ENCODE peak calls at places on chromosomes 5 and 9, in ten cellular contexts. L, D, W, B, R, Y, J, T, S and Q are unnamed samples.
A peak's percentile ranks its signal among the peaks of the same experiment; 100 is the strongest.

GRCh38 chr9:70470050-70471015 is 55.9 kb upstream of the KLF9 start:
- DNase-seq in L (no peak), D (no peak), W (no peak), B (no peak), R (no peak), Y (peak; percentile 89), J (peak; percentile 70), T (no peak), S (peak; percentile 73), Q (peak; percentile 42)

GRCh38 chr5:159781626-159782157 is 134.6 kb upstream of the ADRA1B start:
- DNase-seq in L (no peak), D (no peak), W (no peak), B (no peak), R (no peak), Y (no peak), J (no peak), T (no peak), S (no peak), Q (no peak)

GRCh38 chr9:137470785-137471184 is 11.7 kb upstream of the NSMF start:
- DNase-seq in L (no peak), D (no peak), W (peak; percentile 25), B (no peak), R (no peak), Y (no peak), J (no peak), T (no peak), S (no peak), Q (peak; percentile 17)

GRCh38 chr5:173256800-173257199 is 21.8 kb upstream of the NKX2-5 start:
- DNase-seq in L (no peak), D (no peak), W (no peak), B (no peak), R (no peak), Y (no peak), J (no peak), T (no peak), S (no peak), Q (no peak)

GRCh38 chr5:68285075-68285827 is 69.7 kb downstream of the PIK3R1 start:
- DNase-seq in L (no peak), D (no peak), W (no peak), B (no peak), R (no peak), Y (no peak), J (no peak), T (no peak), S (no peak), Q (no peak)

GRCh38 chr5:2920312-2920711 is 168.8 kb upstream of the IRX2 start:
- DNase-seq in L (no peak), D (no peak), W (no peak), B (no peak), R (no peak), Y (no peak), J (no peak), T (no peak), S (no peak), Q (no peak)

GRCh38 chr9:73152445-73152844 is 780 bp downstream of the ANXA1 start:
- DNase-seq in L (no peak), D (no peak), W (no peak), B (no peak), R (no peak), Y (no peak), J (no peak), T (peak; percentile 65), S (no peak), Q (no peak)

GRCh38 chr9:130884542-130885421 is 11.8 kb downstream of the QRFP start:
- DNase-seq in L (no peak), D (no peak), W (peak; percentile 71), B (peak; percentile 51), R (no peak), Y (no peak), J (no peak), T (no peak), S (no peak), Q (no peak)

GRCh38 chr5:76175821-76176403 is 92.7 kb downstream of the SV2C start:
- DNase-seq in L (no peak), D (no peak), W (no peak), B (no peak), R (no peak), Y (no peak), J (no peak), T (no peak), S (no peak), Q (no peak)

GRCh38 chr5:140297283-140297682 is 5.6 kb downstream of the PFDN1 start:
- DNase-seq in L (no peak), D (no peak), W (no peak), B (no peak), R (no peak), Y (no peak), J (no peak), T (no peak), S (no peak), Q (no peak)

GRCh38 chr5:55904152-55904551 is 53.0 kb downstream of the IL31RA start:
- DNase-seq in L (no peak), D (no peak), W (no peak), B (no peak), R (no peak), Y (no peak), J (no peak), T (peak; percentile 17), S (no peak), Q (no peak)

GRCh38 chr5:130337179-130337888 is 433.1 kb downstream of the CHSY3 start:
- DNase-seq in L (no peak), D (no peak), W (no peak), B (no peak), R (no peak), Y (no peak), J (no peak), T (peak; percentile 15), S (no peak), Q (peak; percentile 17)

GRCh38 chr5:3200356-3200755 is 395.3 kb upstream of the IRX1 start:
- DNase-seq in L (no peak), D (no peak), W (no peak), B (no peak), R (no peak), Y (no peak), J (no peak), T (no peak), S (no peak), Q (no peak)

GRCh38 chr9:37156781-37157356 is 36.5 kb downstream of the ZCCHC7 start:
- DNase-seq in L (no peak), D (no peak), W (no peak), B (no peak), R (no peak), Y (no peak), J (no peak), T (peak; percentile 38), S (no peak), Q (no peak)

GRCh38 chr5:98296426-98296825 is 477.0 kb upstream of the RGMB start:
- DNase-seq in L (no peak), D (no peak), W (no peak), B (no peak), R (no peak), Y (no peak), J (no peak), T (peak; percentile 79), S (no peak), Q (no peak)

GRCh38 chr5:125536582-125536981 is 790.1 kb upstream of the ZNF608 start:
- DNase-seq in L (no peak), D (no peak), W (no peak), B (no peak), R (no peak), Y (no peak), J (no peak), T (peak; percentile 27), S (no peak), Q (no peak)

GRCh38 chr5:129379406-129379805 is 80.7 kb upstream of the ADAMTS19 start:
- DNase-seq in L (no peak), D (no peak), W (no peak), B (no peak), R (no peak), Y (no peak), J (no peak), T (no peak), S (no peak), Q (no peak)

GRCh38 chr5:132422720-132423442 is 53.4 kb downstream of the SLC22A5 start:
- DNase-seq in L (no peak), D (no peak), W (peak; percentile 82), B (peak; percentile 16), R (no peak), Y (peak; percentile 84), J (peak; percentile 77), T (peak; percentile 56), S (peak; percentile 82), Q (no peak)

GRCh38 chr9:117772960-117773359 is 68.8 kb downstream of the TLR4 start:
- DNase-seq in L (no peak), D (no peak), W (no peak), B (no peak), R (no peak), Y (no peak), J (no peak), T (no peak), S (no peak), Q (no peak)
- TF ChIP-seq CTCF in L (no peak), D (no peak), W (no peak), B (no peak), R (no peak), Y (no peak), J (no peak), T (no peak), S (no peak), Q (no peak)

GRCh38 chr5:134176523-134177196 is at the start of gene SKP1:
- DNase-seq in L (peak; percentile 66), D (peak; percentile 59), W (peak; percentile 96), B (peak; percentile 81), R (peak; percentile 75), Y (peak; percentile 87), J (peak; percentile 85), T (peak; percentile 71), S (peak; percentile 87), Q (peak; percentile 98)
- TF ChIP-seq POLR2A in L (peak; percentile 96), D (peak; percentile 99), W (peak; percentile 66), B (peak; percentile 94), R (peak; percentile 93), Y (peak; percentile 99), J (peak; percentile 51), T (peak; percentile 100), S (peak; percentile 89), Q (peak; percentile 91)

DNA sequence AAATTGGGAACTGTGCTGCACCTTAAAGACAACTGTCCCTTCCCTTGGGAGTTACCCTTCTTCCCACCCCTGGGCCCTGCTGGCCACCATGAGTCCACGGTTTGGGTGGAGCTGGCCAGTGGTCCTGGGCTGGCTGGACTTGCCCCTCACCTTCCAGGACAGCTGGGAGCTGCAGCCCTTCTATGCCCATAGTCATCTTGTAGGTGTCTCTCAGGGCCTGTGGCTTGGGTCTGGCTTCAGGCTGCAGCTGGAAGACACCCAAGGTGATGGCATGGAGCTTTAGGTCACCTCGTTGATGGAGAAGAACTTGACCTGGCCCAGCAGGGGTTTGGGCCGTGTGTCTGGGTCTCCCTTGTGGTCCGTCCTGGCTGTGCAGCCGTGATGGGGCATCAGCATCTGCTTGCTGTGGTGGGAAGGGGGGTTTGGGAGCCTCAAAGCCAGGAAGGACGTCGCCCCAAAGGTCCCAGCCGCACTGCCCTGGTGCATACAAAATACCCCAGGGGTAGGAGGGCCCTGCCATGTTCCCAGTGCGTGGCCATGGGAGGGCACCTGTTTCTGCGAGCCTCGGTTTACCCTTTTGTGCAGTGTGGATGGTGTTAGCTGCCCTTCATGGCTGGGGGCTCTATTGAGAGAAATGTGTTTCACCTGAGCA is 8.9 kb downstream of the WNK2 start:
- DNase-seq in L (no peak), D (no peak), W (peak; percentile 51), B (no peak), R (no peak), Y (no peak), J (no peak), T (no peak), S (no peak), Q (no peak)
- H3K4me1 ChIP-seq in L (no peaks in the 10 kb centered on the region), D (no peaks in the 10 kb centered on the region), W (no peaks in the 10 kb centered on the region), B (no peaks in the 10 kb centered on the region), R (no peaks in the 10 kb centered on the region), Y (peaks cover 91% of the 10 kb centered on the region), J (peaks cover 3% of the 10 kb centered on the region), T (no peaks in the 10 kb centered on the region), S (peaks cover 27% of the 10 kb centered on the region), Q (no peaks in the 10 kb centered on the region)

GRCh38 chr9:19757745-19758144 is 31.1 kb downstream of the SLC24A2 start:
- DNase-seq in L (no peak), D (no peak), W (no peak), B (no peak), R (no peak), Y (no peak), J (no peak), T (no peak), S (no peak), Q (no peak)
- TF ChIP-seq CTCF in L (no peak), D (no peak), W (no peak), B (no peak), R (no peak), Y (no peak), J (no peak), T (no peak), S (no peak), Q (no peak)